ENCODE peak calls at places on chromosomes 4 and X, in four cellular contexts. L, Q, Y and X are unnamed samples.

GRCh38 chrX:47283015-47283771 is 50.4 kb downstream of the USP11 start:
- DNase-seq in Y (peak), L (no peak), Q (no peak), X (no peak)

GRCh38 chr4:20418865-20419451 is 167.3 kb downstream of the SLIT2 start:
- DNase-seq in Q (peak), Y (peak), L (no peak), X (peak)

GRCh38 chrX:10450229-10450958 is 170.0 kb downstream of the MID1 start:
- DNase-seq in Q (no peak), Y (no peak), L (no peak), X (no peak)

GRCh38 chrX:153474718-153475117 is 4.3 kb upstream of the HAUS7 start:
- DNase-seq in L (peak), Q (peak), Y (peak), X (no peak)

GRCh38 chrX:13463608-13464007 is 105.8 kb upstream of the EGFL6 start:
- DNase-seq in L (no peak), Q (no peak), Y (peak), X (no peak)

GRCh38 chr4:33650036-33650435 is 2594.3 kb downstream of the ARAP2 start:
- DNase-seq in Q (no peak), L (no peak), Y (no peak), X (no peak)

GRCh38 chrX:44017726-44018125 is 44.5 kb upstream of the NDP start:
- DNase-seq in L (no peak), Y (no peak), Q (no peak), X (no peak)

GRCh38 chr4:175369087-175369486 is 443.0 kb downstream of the GPM6A start:
- DNase-seq in L (no peak), Q (no peak), Y (no peak), X (no peak)

GRCh38 chr4:55545133-55545532 is 1.6 kb downstream of the CLOCK start:
- DNase-seq in Y (no peak), Q (peak), L (no peak), X (no peak)

GRCh38 chr4:8836664-8837171 is 34.9 kb downstream of the HMX1 start:
- DNase-seq in L (no peak), Q (no peak), Y (no peak), X (no peak)

GRCh38 chr4:143185253-143186107 is 763 bp downstream of the USP38 start:
- DNase-seq in L (peak), Q (peak), Y (peak), X (no peak)

GRCh38 chr4:23455482-23455881 is 434.4 kb downstream of the PPARGC1A start:
- DNase-seq in Y (peak), Q (peak), L (no peak), X (no peak)

GRCh38 chr4:7559741-7560376 is 125.1 kb upstream of the PSAPL1 start:
- DNase-seq in L (no peak), Q (no peak), Y (no peak), X (no peak)

GRCh38 chr4:75289843-75290616 is 224.2 kb downstream of the RCHY1 start:
- DNase-seq in L (no peak), Y (peak), Q (peak), X (peak)

GRCh38 chrX:139194571-139195280 is 335.8 kb upstream of the F9 start:
- DNase-seq in L (no peak), Y (peak), Q (peak), X (no peak)

GRCh38 chr4:175767130-175767529 is 44.9 kb downstream of the GPM6A start:
- DNase-seq in L (no peak), Y (no peak), Q (no peak), X (no peak)

GRCh38 chrX:48508400-48509244 is at the start of gene PORCN:
- DNase-seq in L (peak), Q (peak), Y (peak), X (peak)

GRCh38 chr4:82934441-82934840 is 33.9 kb downstream of the THAP9 start:
- DNase-seq in Y (no peak), Q (no peak), L (no peak), X (no peak)

GRCh38 chr4:69322055-69322454 is 41.8 kb downstream of the UGT2B28 start:
- DNase-seq in L (no peak), Q (no peak), Y (no peak), X (no peak)

GRCh38 chrX:108468486-108468885 is 28.8 kb downstream of the COL4A5 start:
- DNase-seq in L (no peak), Q (no peak), Y (no peak), X (no peak)

GRCh38 chrX:154986826-154987575 is 35.5 kb downstream of the F8 start:
- DNase-seq in Q (no peak), L (no peak), Y (no peak), X (no peak)

GRCh38 chr4:108941914-108942379 is 179.1 kb upstream of the ETNPPL start:
- DNase-seq in L (no peak), Y (no peak), Q (no peak), X (no peak)

GRCh38 chr4:139295317-139296299 is 5.7 kb upstream of the NAA15 start:
- DNase-seq in L (peak), Q (peak), Y (peak), X (peak)

GRCh38 chr4:25913056-25913850 is 767 bp upstream of the SMIM20 start:
- DNase-seq in L (peak), Y (peak), Q (peak), X (no peak)

GRCh38 chrX:107979534-107979933 is 2.6 kb downstream of the TEX13B start:
- DNase-seq in Q (no peak), Y (no peak), L (no peak), X (no peak)

GRCh38 chr4:7154351-7154981 is 37.9 kb upstream of the SORCS2 start:
- DNase-seq in Q (no peak), L (no peak), Y (no peak), X (no peak)

GRCh38 chrX:20906571-20906970 is 467.6 kb upstream of the CNKSR2 start:
- DNase-seq in Q (no peak), L (no peak), Y (no peak), X (no peak)

GRCh38 chr4:37561803-37562207 is 124.4 kb downstream of the RELL1 start:
- DNase-seq in Q (no peak), L (no peak), Y (no peak), X (no peak)

GRCh38 chr4:156459584-156459983 is 505.9 kb upstream of the CTSO start:
- DNase-seq in L (no peak), Q (no peak), Y (no peak), X (no peak)

GRCh38 chr4:163217505-163217904 is 50.8 kb upstream of the NAF1 start:
- DNase-seq in L (no peak), Q (no peak), Y (no peak), X (no peak)

GRCh38 chr4:189293459-189293858 is 647.2 kb upstream of the FRG1 start:
- DNase-seq in L (no peak), Q (no peak), Y (no peak), X (no peak)

GRCh38 chr4:109816082-109816442 is 500 bp downstream of the GAR1 start:
- DNase-seq in L (peak), Q (peak), Y (peak), X (no peak)

GRCh38 chr4:168811207-168811606 is 198.8 kb downstream of the CBR4 start:
- DNase-seq in L (no peak), Q (no peak), Y (no peak), X (no peak)

GRCh38 chr4:114012749-114013148 is 33.3 kb upstream of the ARSJ start:
- DNase-seq in Y (no peak), L (no peak), Q (no peak), X (no peak)

GRCh38 chr4:19177616-19178015 is 1074.1 kb upstream of the SLIT2 start:
- DNase-seq in Y (no peak), Q (no peak), L (no peak), X (no peak)

GRCh38 chrX:131595120-131595519 is 51.2 kb downstream of the OR13H1 start:
- DNase-seq in L (no peak), Y (no peak), Q (no peak), X (no peak)

GRCh38 chrX:107447642-107448041 is 1.8 kb upstream of the FRMPD3 start:
- DNase-seq in L (no peak), Y (no peak), Q (no peak), X (no peak)

GRCh38 chr4:112693507-112693906 is 56.6 kb downstream of the LARP7 start:
- DNase-seq in Y (no peak), L (no peak), Q (no peak), X (no peak)

GRCh38 chr4:3700736-3701135 is 65.4 kb upstream of the ADRA2C start:
- DNase-seq in Y (no peak), L (no peak), Q (no peak), X (no peak)

DNA sequence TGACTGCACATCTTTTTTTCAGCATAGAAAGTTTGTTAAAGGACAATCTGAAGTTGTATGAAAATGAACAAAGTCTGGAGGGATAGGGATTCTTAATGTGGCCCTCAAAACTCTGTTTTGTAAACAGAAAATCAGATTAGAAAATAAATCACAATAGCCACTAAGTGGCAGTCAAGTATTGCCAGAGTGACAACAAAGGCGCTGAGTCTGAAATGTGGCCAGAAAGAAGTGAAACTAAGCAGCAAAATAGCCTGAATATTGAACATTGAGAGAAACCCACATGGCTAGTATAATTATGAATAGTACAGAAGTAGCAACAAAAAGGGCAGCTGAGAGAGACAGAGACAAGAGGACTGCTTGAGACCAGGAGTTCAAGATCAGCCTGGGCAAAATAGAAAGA is 81.1 kb upstream of the CT45A1 start:
- DNase-seq in Q (no peak), Y (no peak), L (no peak), X (peak)
- TF ChIP-seq CTCF in Q (no peak), Y (no peak), L (no peak), X (no peak)

GRCh38 chr4:140641105-140641555 is 72.4 kb upstream of the UCP1 start:
- DNase-seq in L (no peak), Y (no peak), Q (no peak), X (no peak)
- H3K4me3 ChIP-seq in L (no peak), Y (no peak), Q (no peak), X (no peak)

DNA sequence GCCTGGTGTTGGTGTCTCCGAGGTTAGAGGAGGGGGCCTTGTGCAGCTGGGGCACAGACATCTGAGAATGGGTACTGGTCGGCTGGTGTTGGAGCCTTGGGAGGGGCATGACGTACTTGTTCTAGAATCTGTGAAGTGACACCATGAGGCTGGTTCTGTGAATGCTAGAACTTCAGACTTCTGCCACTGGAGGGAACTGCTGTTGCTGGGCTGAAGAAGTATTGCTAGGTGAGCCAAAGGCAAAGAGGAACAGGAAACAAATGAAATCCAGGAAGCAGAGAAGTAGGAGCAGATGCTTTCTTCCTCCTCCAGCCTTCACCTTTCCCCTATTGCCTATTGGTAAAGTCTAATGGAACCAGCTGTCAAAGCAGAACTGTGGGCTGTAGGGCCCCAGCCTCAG is 120.9 kb upstream of the DDIT4L start:
- DNase-seq in Y (no peak), L (no peak), Q (peak), X (no peak)
- TF ChIP-seq CTCF in Y (no peak), L (no peak), Q (no peak), X (peak)

GRCh38 chr4:1868293-1868692 is 2.9 kb upstream of the NSD2 start:
- DNase-seq in Q (no peak), Y (peak), L (no peak), X (no peak)
- H3K4me3 ChIP-seq in Q (no peak), Y (no peak), L (no peak), X (no peak)

GRCh38 chr4:5048721-5049120 is 2.6 kb upstream of the STK32B start:
- DNase-seq in L (no peak), Q (no peak), Y (no peak), X (no peak)

GRCh38 chr4:5051692-5052423 is 578 bp downstream of the STK32B start:
- DNase-seq in L (no peak), Q (peak), Y (no peak), X (no peak)

GRCh38 chr4:5052424-5052702 is 1.1 kb downstream of the STK32B start:
- DNase-seq in Q (no peak), L (no peak), Y (no peak), X (no peak)

GRCh38 chr4:5051210-5051691 is at the start of gene STK32B:
- DNase-seq in Q (peak), Y (peak), L (no peak), X (no peak)

DNA sequence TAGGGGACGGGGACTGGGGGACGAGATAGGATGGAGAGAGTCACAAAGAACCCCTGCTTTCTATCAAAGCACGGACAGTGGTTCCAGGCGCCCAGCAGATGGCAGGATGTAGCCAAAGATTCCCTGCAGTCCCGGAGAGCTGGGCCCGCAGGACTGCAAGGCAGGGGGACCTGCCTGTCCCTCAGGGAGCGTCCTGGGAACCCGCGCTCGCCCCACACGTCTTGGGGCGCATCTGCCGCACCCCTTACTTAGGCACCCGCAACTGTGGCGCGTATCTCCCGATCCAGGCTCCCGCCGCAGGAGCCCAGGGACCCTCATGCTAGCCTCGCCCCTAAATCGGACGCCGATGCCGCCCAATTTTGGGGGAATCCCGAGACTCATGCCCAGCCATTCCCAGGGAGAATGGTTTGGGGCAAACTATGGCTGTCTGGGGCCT is 742 bp upstream of the STK32B start:
- DNase-seq in Q (peak), L (no peak), Y (peak), X (no peak)
- TF ChIP-seq CTCF in Q (peak), L (no peak), Y (peak), X (peak)